ENCODE peak calls at places on chromosomes 1 and 21, in seven cellular contexts. D is tibial artery; M is type B pancreatic cell; K is GM13976; E is omental fat pad; S is CD8-positive, alpha-beta T cell; W is stomach. R is an unnamed sample.

GRCh38 chr1:111878649-111879048 is 110.8 kb downstream of the KCND3 start:
- DNase-seq in D (no peak), M (no peak), K (no peak), E (no peak), S (no peak), W (no peak), R (no peak)

GRCh38 chr1:31701137-31701736 is 2.6 kb downstream of the COL16A1 start:
- DNase-seq in D (peak), M (no peak), K (no peak), E (peak), S (peak), W (peak), R (peak)

GRCh38 chr1:161825831-161826230 is 59.7 kb downstream of the ATF6 start:
- DNase-seq in D (no peak), M (no peak), K (no peak), E (no peak), S (no peak), W (no peak), R (no peak)

GRCh38 chr21:44789880-44790279 is 11.7 kb downstream of the UBE2G2 start:
- DNase-seq in D (no peak), M (no peak), K (no peak), E (no peak), S (no peak), W (no peak), R (no peak)

GRCh38 chr1:85278853-85279314 is 2.5 kb upstream of the BCL10 start:
- DNase-seq in D (no peak), M (no peak), K (peak), E (no peak), S (no peak), W (peak), R (no peak)

GRCh38 chr21:35646606-35647005 is 413.7 kb downstream of the SETD4 start:
- DNase-seq in D (no peak), M (no peak), K (no peak), E (no peak), S (no peak), W (no peak), R (no peak)

GRCh38 chr1:199307865-199308264 is 669.0 kb downstream of the PTPRC start:
- DNase-seq in D (no peak), M (no peak), K (no peak), E (no peak), S (no peak), W (no peak), R (no peak)

GRCh38 chr1:2466834-2467554 is 9.1 kb upstream of the PLCH2 start:
- DNase-seq in D (no peak), M (no peak), K (peak), E (no peak), S (peak), W (no peak), R (no peak)

GRCh38 chr1:9112961-9113880 is 15.7 kb downstream of the GPR157 start:
- DNase-seq in D (no peak), M (no peak), K (no peak), E (no peak), S (no peak), W (no peak), R (no peak)

GRCh38 chr1:245461681-245462080 is 306.9 kb downstream of the KIF26B start:
- DNase-seq in D (no peak), M (no peak), K (no peak), E (no peak), S (no peak), W (no peak), R (no peak)

GRCh38 chr1:244992833-244993232 is 128.5 kb upstream of the HNRNPU start:
- DNase-seq in D (no peak), M (no peak), K (no peak), E (no peak), S (no peak), W (no peak), R (no peak)

GRCh38 chr1:71068325-71069240 is 12.3 kb downstream of the ZRANB2 start:
- DNase-seq in D (no peak), M (no peak), K (no peak), E (no peak), S (no peak), W (no peak), R (no peak)

GRCh38 chr1:237570530-237570929 is 320.2 kb downstream of the ZP4 start:
- DNase-seq in D (no peak), M (no peak), K (no peak), E (no peak), S (no peak), W (no peak), R (no peak)

GRCh38 chr1:19163261-19163660 is 46.8 kb downstream of the UBR4 start:
- DNase-seq in D (no peak), M (no peak), K (no peak), E (no peak), S (no peak), W (no peak), R (no peak)

GRCh38 chr1:53254011-53254640 is 15.8 kb upstream of the MAGOH start:
- DNase-seq in D (no peak), M (no peak), K (no peak), E (no peak), S (no peak), W (no peak), R (no peak)

GRCh38 chr1:48920741-48921330 is 144.1 kb upstream of the BEND5 start:
- DNase-seq in D (no peak), M (no peak), K (no peak), E (no peak), S (no peak), W (no peak), R (no peak)

GRCh38 chr1:48917901-48918603 is 141.4 kb upstream of the BEND5 start:
- DNase-seq in D (no peak), M (no peak), K (no peak), E (no peak), S (no peak), W (no peak), R (no peak)

GRCh38 chr1:48917070-48917454 is 140.4 kb upstream of the BEND5 start:
- DNase-seq in D (no peak), M (no peak), K (no peak), E (no peak), S (no peak), W (no peak), R (no peak)

GRCh38 chr1:48916121-48917069 is 139.7 kb upstream of the BEND5 start:
- DNase-seq in D (no peak), M (no peak), K (no peak), E (no peak), S (no peak), W (no peak), R (no peak)
- TF ChIP-seq CTCF in D (peak), M (peak), K (peak), E (no peak), S (no peak), W (no peak), R (peak)

DNA sequence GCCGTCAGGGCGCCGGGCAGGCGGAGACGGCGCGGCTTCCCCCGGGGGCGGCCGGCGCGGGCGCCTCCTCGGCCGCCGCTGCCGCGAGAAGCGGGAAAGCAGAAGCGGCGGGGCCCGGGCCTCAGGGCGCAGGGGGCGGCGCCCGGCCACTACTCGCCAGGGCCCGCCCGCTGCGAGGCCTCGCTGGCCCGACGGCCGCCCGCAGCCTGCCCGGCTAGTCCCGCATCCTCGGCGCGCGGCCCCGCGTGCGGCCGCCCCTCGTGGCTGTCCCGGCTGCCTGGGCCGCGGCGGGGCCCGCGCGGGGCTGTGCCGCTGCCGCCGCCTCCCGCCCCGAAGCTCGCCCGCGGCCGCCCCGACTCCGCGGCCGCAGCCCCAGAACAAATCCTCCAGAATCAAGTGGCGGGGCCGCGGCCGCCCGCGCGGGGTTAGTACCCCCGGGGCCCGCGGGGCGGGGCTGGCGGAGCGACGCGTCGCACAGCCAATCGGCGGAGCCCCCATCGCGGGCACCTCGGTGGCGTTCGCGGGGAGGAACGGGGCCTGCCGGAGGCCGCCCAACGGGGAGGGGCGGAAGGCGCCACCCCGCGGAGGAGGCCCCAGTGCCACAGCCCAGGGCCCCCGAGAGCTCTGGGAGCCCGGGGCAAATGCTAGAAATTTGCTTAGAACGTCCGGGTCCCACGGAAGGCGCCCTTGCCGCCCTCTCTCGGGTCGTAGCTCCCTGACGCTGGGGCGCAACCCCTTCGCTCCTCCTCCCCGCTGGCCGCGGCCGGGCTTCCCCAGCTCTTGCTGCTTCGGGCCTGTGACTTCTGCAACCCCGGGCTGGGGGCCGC is at the start of gene RUNX3:
- DNase-seq in D (peak), M (no peak), K (peak), E (no peak), S (peak), W (peak), R (no peak)
- TF ChIP-seq CTCF in D (no peak), M (no peak), K (peak), E (no peak), S (no peak), W (no peak), R (no peak)

GRCh38 chr21:46424621-46425020 is 34.1 kb upstream of the DIP2A start:
- DNase-seq in D (no peak), M (no peak), K (no peak), E (no peak), S (peak), W (no peak), R (no peak)

GRCh38 chr21:46422636-46423241 is 36.0 kb upstream of the DIP2A start:
- DNase-seq in D (no peak), M (no peak), K (no peak), E (no peak), S (no peak), W (no peak), R (no peak)

GRCh38 chr21:46425061-46425460 is 33.6 kb upstream of the DIP2A start:
- DNase-seq in D (no peak), M (no peak), K (no peak), E (no peak), S (peak), W (no peak), R (no peak)

GRCh38 chr21:46423546-46424061 is 35.1 kb upstream of the DIP2A start:
- DNase-seq in D (no peak), M (no peak), K (no peak), E (no peak), S (no peak), W (no peak), R (no peak)

DNA sequence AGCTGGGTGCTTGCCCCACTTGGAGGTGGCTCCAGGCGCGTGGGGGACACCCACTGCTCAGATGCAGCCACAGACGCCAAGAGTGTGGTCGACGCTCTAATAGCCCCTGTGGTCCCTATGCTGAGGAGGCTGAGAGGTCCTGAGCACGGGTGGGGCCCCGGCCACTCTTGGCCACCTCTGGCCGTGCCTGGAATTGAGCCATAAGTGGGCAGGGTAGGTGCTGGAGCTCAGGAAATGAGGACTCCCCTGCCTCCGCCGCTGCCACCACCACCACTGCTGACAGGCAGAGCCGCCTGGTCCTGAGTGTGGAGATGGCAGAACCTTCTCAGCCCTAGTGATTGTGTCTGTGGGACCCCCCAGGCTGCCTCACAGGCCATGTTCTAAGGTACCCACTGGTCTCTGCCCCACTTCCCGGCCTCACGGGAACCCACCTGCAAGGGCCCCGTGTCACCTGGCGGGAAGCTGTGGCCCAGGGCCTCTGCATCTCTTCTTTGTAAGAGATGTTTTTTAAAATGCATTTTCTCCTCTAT is 34.6 kb upstream of the DIP2A start:
- DNase-seq in D (no peak), M (no peak), K (no peak), E (no peak), S (peak), W (no peak), R (no peak)
- TF ChIP-seq CTCF in D (no peak), M (no peak), K (no peak), E (no peak), S (no peak), W (no peak), R (no peak)

DNA sequence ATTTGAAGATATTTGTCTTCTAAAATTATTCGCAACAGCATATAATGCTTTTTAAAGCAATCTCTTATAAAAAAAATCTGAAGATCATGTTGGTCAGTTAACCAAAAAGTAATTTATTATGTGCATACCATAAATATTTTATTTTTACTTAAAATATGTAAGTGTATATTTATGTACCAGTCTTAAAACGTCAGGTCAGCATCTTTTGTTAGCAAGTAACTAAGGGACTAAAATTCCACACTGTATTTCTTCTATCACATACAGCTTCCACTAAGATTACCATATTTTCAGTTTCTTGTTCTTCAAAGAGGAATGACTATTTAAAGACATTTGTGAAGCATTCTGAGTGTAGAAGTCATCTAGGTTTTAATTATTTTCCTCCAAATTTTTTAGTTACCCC is 19.6 kb downstream of the NEGR1 start:
- DNase-seq in D (no peak), M (no peak), K (no peak), E (no peak), S (no peak), W (no peak), R (no peak)
- TF ChIP-seq CTCF in D (no peak), M (no peak), K (no peak), E (no peak), S (no peak), W (no peak), R (no peak)

GRCh38 chr1:154821083-154821482 is 49.0 kb downstream of the KCNN3 start:
- DNase-seq in D (no peak), M (no peak), K (no peak), E (no peak), S (no peak), W (no peak), R (no peak)

GRCh38 chr1:154822717-154823116 is 47.4 kb downstream of the KCNN3 start:
- DNase-seq in D (no peak), M (no peak), K (no peak), E (no peak), S (no peak), W (no peak), R (no peak)

GRCh38 chr1:154820646-154821045 is 49.4 kb downstream of the KCNN3 start:
- DNase-seq in D (no peak), M (no peak), K (no peak), E (no peak), S (no peak), W (no peak), R (no peak)

GRCh38 chr1:154818911-154819310 is 51.2 kb downstream of the KCNN3 start:
- DNase-seq in D (no peak), M (no peak), K (no peak), E (no peak), S (no peak), W (no peak), R (no peak)

GRCh38 chr1:154819628-154820590 is 50.2 kb downstream of the KCNN3 start:
- DNase-seq in D (no peak), M (no peak), K (peak), E (no peak), S (peak), W (peak), R (no peak)
- TF ChIP-seq CTCF in D (peak), M (peak), K (peak), E (no peak), S (no peak), W (no peak), R (peak)

DNA sequence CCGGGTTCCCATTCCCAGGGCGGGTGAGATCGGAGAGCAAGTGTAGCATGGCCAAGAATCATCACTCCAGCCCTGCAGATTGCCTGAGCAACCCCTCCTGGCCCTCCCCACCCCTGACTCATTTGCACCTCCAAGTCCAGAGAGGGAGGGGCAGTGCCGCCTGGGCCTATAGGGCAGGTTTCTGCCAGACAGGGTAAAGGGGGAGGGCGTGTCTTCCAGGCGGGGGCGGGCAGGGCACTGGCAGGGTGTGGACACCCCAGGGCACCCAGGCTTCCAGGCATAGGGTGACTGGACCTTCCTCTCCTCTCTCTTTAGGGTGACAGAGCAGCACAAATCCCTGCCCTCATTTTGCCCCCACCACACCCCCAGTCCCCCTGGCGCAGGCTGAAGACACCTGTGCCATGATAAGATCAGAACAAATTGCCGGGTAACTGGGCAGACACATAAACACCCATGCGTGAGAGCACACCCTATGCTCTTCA is 3.2 kb upstream of the CRYBG2 start:
- DNase-seq in D (no peak), M (no peak), K (no peak), E (no peak), S (no peak), W (peak), R (no peak)
- TF ChIP-seq CTCF in D (no peak), M (no peak), K (no peak), E (no peak), S (no peak), W (no peak), R (no peak)

R was measured in osteocyte.